ENCODE peak calls at places on chromosome 4, in four cellular contexts. W is K562, Z is GM12878, U is SK-N-SH. H is an unnamed sample.

GRCh38 chr4:135319685-135320084 is 1118.1 kb upstream of the PABPC4L start:
- DNase-seq in Z (no peak), U (no peak), W (no peak), H (no peak)

GRCh38 chr4:110793890-110794588 is 171.2 kb upstream of the PITX2 start:
- DNase-seq in U (no peak), Z (no peak), W (no peak), H (peak; percentile 25)

GRCh38 chr4:68630371-68630770 is 40.1 kb downstream of the UGT2B15 start:
- DNase-seq in W (no peak), Z (no peak), U (no peak), H (no peak)

GRCh38 chr4:98746936-98747658 is 88.7 kb upstream of the TSPAN5 start:
- DNase-seq in W (no peak), U (no peak), Z (no peak), H (no peak)

GRCh38 chr4:142088906-142089305 is 452.5 kb downstream of the IL15 start:
- DNase-seq in W (no peak), U (no peak), Z (no peak), H (no peak)

GRCh38 chr4:147786031-147786430 is 54.1 kb downstream of the ARHGAP10 start:
- DNase-seq in Z (no peak), U (no peak), W (no peak), H (no peak)

GRCh38 chr4:189511581-189511980 is 429.1 kb upstream of the FRG1 start:
- DNase-seq in W (no peak), U (no peak), Z (no peak), H (no peak)

GRCh38 chr4:2535386-2536192 is 858 bp upstream of the FAM193A start:
- DNase-seq in Z (no peak), U (peak; percentile 79), W (peak; percentile 43), H (peak; percentile 62)

GRCh38 chr4:26342328-26343040 is 21.7 kb downstream of the RBPJ start:
- DNase-seq in U (no peak), Z (no peak), W (peak; percentile 28), H (no peak)

GRCh38 chr4:108172231-108172779 is 3.6 kb upstream of the LEF1 start:
- DNase-seq in Z (no peak), W (no peak), U (peak; percentile 87), H (peak; percentile 31)

GRCh38 chr4:37995981-37996770 is 36.0 kb downstream of the PTTG2 start:
- DNase-seq in U (no peak), Z (no peak), W (no peak), H (no peak)

GRCh38 chr4:37995299-37995821 is 35.2 kb downstream of the PTTG2 start:
- DNase-seq in Z (no peak), U (no peak), W (peak; percentile 66), H (no peak)

GRCh38 chr4:37994569-37994968 is 34.4 kb downstream of the PTTG2 start:
- DNase-seq in U (no peak), W (no peak), Z (no peak), H (no peak)

GRCh38 chr4:37999000-37999745 is 39.0 kb downstream of the PTTG2 start:
- DNase-seq in Z (no peak), U (no peak), W (no peak), H (no peak)

DNA sequence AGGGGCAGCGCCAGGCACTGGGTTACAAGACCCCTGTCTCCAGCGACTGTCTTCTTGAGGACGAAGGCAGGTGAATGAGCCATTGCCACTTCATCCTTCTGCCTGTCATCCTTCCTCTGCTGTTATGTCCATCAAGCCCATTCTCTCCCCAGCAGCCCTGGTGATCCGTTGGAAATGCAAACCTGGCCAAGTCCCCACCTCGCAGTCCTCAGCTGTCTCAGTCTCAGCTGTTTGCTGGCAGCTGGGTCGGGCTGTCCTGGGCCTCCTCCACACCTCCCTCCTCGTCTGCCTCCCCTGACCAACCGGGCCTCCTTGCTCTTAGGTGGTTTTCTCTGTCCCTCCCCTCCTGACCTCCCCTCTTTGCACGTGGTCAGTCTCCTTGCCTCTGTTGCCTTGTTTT is 38.0 kb downstream of the PTTG2 start:
- DNase-seq in U (no peak), W (no peak), Z (no peak), H (no peak)
- TF ChIP-seq USF2 in U (no peak), W (no peak), Z (no peak), H (no peak)

DNA sequence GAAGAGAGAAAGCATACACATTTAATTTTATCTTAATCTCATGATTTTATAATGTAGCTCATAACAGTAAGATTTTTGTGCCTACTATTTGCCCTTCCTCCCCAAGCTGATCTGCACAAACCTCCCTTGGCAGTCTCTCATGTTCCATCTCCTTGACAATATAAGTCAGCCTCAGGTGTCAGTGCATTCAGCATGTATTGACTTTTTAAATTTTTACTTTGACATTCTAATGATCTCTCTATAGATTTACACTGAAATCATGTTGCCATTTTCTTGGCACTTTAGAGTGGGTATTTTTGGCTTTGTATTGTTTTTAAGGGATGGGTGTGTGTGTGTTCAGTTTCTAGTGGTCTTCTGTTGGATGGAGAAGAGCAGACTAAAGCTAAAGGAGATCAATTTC is 505.3 kb upstream of the CPEB2 start:
- DNase-seq in Z (no peak), W (no peak), U (no peak), H (no peak)
- TF ChIP-seq USF1 in Z (no peak), W (no peak), U (no peak), H (no peak)

DNA sequence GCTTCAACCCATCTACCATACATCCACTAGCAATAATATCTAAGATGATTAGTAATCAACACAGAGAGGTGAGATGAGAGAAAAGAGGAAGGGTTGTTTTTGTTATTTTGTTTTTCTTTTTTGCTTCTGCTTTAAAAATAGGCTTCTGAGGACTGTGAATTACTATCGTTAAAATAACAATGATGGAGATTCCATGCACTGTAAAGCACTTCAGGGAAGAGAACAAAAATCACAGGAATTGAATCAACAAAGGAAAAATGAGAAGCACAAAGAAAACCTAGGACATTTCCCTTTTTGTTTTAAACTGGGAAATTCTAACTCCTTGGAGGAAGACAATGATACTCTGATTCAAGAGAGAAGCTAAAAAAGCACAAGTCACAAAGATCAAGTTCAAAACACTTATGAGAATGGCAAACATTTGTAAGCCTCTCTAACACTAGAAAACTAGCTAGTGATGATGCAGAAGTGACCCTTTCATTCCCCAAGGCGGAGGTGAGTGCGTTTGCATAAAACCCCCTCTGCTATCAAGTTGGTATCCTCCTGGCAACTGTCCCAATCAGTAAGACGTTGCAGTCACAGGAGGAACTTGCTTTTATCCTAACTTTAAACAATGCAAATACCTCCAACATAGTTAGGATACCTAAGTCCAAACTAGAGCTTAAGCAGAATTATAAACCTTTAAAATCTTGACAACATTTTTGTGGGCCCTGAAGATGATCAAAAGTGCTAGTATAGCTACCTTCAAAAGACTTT is 308.5 kb downstream of the CAMK2D start:
- DNase-seq in U (no peak), W (no peak), Z (no peak), H (peak; percentile 53)
- TF ChIP-seq USF2 in U (no peak), W (no peak), Z (no peak), H (no peak)

DNA sequence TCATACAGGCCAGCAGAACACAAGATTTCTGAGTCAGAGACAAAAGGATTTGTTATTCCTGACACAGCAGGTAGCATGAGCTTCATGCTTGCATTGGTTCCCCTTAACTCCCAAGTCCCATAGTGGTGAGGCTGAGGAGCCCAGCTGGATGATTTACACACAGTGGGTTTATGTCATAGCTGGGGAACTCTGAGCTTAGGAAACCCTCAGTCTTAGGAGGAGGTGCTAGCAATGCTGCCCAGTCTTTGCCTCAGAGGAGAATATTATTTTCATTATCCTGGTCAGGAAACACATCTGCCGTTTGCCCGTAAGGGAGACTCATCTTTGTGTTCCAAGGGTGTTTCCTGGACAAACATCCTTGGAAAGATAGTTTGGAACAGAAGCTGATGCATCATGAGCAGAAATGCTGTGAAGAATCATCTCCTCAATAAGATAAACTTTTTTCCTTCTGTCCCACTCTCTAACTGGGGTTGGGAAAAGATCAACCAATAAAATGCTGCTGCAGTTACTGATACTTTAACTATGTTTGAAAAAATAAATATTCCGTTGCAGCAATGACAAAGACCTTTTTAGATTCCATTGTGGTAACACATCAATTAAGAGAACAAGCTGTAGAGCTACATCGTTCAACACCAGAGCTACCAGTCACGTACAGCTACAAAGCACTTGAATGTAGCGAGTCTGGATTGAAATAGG is 146.8 kb downstream of the DCLK2 start:
- DNase-seq in Z (no peak), U (no peak), W (no peak), H (no peak)
- TF ChIP-seq USF1 in Z (no peak), U (no peak), W (no peak), H (no peak)

DNA sequence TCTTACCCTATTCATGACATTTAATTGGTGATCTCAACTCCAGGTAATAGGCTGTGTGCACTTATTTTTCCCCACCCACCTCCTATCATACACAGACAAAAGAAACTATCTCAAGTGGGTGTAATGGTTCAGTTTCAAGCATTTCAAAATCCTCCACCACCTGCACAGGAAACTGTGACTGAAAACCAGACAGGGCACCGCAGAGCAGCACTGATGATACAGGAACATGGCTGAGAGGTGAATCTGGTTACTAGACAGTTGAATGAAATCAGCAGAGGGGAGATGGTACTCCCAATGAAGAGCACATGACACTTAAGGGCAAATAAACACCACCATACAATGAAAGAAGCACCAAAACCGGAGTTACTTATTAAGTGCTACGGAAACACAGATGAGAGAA is 78.4 kb downstream of the CAMK2D start:
- DNase-seq in U (no peak), Z (peak; percentile 88), W (no peak), H (no peak)
- TF ChIP-seq USF2 in U (no peak), Z (no peak), W (no peak), H (no peak)

GRCh38 chr4:71344067-71344466 is 5.2 kb downstream of the SLC4A4 start:
- DNase-seq in W (no peak), Z (no peak), U (no peak), H (no peak)

GRCh38 chr4:71346710-71347109 is 7.9 kb downstream of the SLC4A4 start:
- DNase-seq in Z (no peak), U (no peak), W (no peak), H (no peak)
- TF ChIP-seq USF1 in Z (no peak), U (no peak), W (no peak), H (no peak)

DNA sequence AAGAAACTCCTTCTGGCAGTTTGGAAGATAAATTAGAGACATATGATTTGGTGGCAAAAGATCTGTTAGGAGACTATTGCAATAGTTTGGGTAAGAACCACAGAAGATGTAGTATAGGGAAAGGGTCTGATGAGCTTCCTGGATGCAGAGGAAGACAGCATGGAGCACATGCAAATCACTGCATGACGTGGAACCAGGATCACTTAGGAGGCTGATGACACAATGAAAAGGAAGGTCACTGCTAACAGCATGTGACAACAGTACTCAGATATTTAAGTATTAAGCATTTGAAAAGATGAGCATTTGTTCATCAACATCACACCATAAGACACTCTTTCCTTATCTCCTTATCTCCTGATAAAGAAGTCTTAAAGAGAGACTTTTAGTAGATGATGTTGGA is 167.8 kb upstream of the LDB2 start:
- DNase-seq in W (no peak), Z (no peak), U (no peak), H (no peak)
- TF ChIP-seq USF2 in W (no peak), Z (no peak), U (no peak), H (no peak)

GRCh38 chr4:40152642-40153041 is 44.2 kb upstream of the RHOH start:
- DNase-seq in Z (no peak), W (no peak), U (no peak), H (no peak)
- TF ChIP-seq USF1 in Z (no peak), W (no peak), U (no peak), H (no peak)